ENCODE peak calls at places on chromosome 1, in four cellular contexts. One of them, this sample, is unnamed.

GRCh38 chr1:109772658-109773202 is 9.0 kb upstream of the EPS8L3 start:
- DNase-seq in lower lobe of right lung: peak; percentile 34
- DNase-seq in type B pancreatic cell: no peak
- DNase-seq in IMR-90: no peak
- DNase-seq in this sample: no peak

GRCh38 chr1:6601049-6601864 is 1.4 kb downstream of the KLHL21 start:
- DNase-seq in lower lobe of right lung: peak; percentile 75
- DNase-seq in type B pancreatic cell: no peak
- DNase-seq in IMR-90: peak; percentile 97
- DNase-seq in this sample: no peak

GRCh38 chr1:167455786-167456446 is 62.4 kb downstream of the CD247 start:
- DNase-seq in lower lobe of right lung: no peak
- DNase-seq in type B pancreatic cell: no peak
- DNase-seq in IMR-90: no peak
- DNase-seq in this sample: peak; percentile 35

GRCh38 chr1:19137158-19137557 is 72.9 kb downstream of the UBR4 start:
- DNase-seq in lower lobe of right lung: no peak
- DNase-seq in type B pancreatic cell: no peak
- DNase-seq in IMR-90: no peak
- DNase-seq in this sample: no peak

GRCh38 chr1:240559781-240560180 is 52.2 kb downstream of the GREM2 start:
- DNase-seq in lower lobe of right lung: no peak
- DNase-seq in type B pancreatic cell: no peak
- DNase-seq in IMR-90: no peak
- DNase-seq in this sample: no peak

GRCh38 chr1:197928849-197929336 is 11.7 kb downstream of the LHX9 start:
- DNase-seq in lower lobe of right lung: peak; percentile 41
- DNase-seq in type B pancreatic cell: no peak
- DNase-seq in IMR-90: no peak
- DNase-seq in this sample: no peak

GRCh38 chr1:93033029-93033428 is 46.1 kb upstream of the MTF2 start:
- DNase-seq in lower lobe of right lung: no peak
- DNase-seq in type B pancreatic cell: no peak
- DNase-seq in IMR-90: no peak
- DNase-seq in this sample: no peak

GRCh38 chr1:226548281-226549093 is at the start of gene STUM:
- DNase-seq in lower lobe of right lung: no peak
- DNase-seq in type B pancreatic cell: no peak
- DNase-seq in IMR-90: peak; percentile 9
- DNase-seq in this sample: peak; percentile 45

GRCh38 chr1:67889940-67890567 is 56.8 kb upstream of the GNG12 start:
- DNase-seq in lower lobe of right lung: no peak
- DNase-seq in type B pancreatic cell: no peak
- DNase-seq in IMR-90: peak; percentile 93
- DNase-seq in this sample: no peak

GRCh38 chr1:189357317-189357716 is 1120.3 kb downstream of the BRINP3 start:
- DNase-seq in lower lobe of right lung: no peak
- DNase-seq in type B pancreatic cell: no peak
- DNase-seq in IMR-90: no peak
- DNase-seq in this sample: no peak

GRCh38 chr1:236389253-236389652 is 4.8 kb upstream of the EDARADD start:
- DNase-seq in lower lobe of right lung: no peak
- DNase-seq in type B pancreatic cell: no peak
- DNase-seq in IMR-90: no peak
- DNase-seq in this sample: no peak

GRCh38 chr1:100142343-100142742 is 9.4 kb downstream of the TRMT13 start:
- DNase-seq in lower lobe of right lung: no peak
- DNase-seq in type B pancreatic cell: no peak
- DNase-seq in IMR-90: no peak
- DNase-seq in this sample: no peak

GRCh38 chr1:17553970-17554369 is 14.5 kb downstream of the ARHGEF10L start:
- DNase-seq in lower lobe of right lung: no peak
- DNase-seq in type B pancreatic cell: no peak
- DNase-seq in IMR-90: peak; percentile 85
- DNase-seq in this sample: no peak

GRCh38 chr1:32539584-32540571 is 651 bp downstream of the ZBTB8A start:
- DNase-seq in lower lobe of right lung: peak; percentile 53
- DNase-seq in type B pancreatic cell: peak; percentile 71
- DNase-seq in IMR-90: peak; percentile 54
- DNase-seq in this sample: peak; percentile 52

GRCh38 chr1:58862728-58863385 is 79.0 kb upstream of the JUN start:
- DNase-seq in lower lobe of right lung: no peak
- DNase-seq in type B pancreatic cell: no peak
- DNase-seq in IMR-90: no peak
- DNase-seq in this sample: no peak

GRCh38 chr1:9182784-9183257 is 51.8 kb upstream of the H6PD start:
- DNase-seq in lower lobe of right lung: no peak
- DNase-seq in type B pancreatic cell: no peak
- DNase-seq in IMR-90: no peak
- DNase-seq in this sample: peak; percentile 18

GRCh38 chr1:10755977-10756521 is 40.4 kb downstream of the CASZ1 start:
- DNase-seq in lower lobe of right lung: peak; percentile 84
- DNase-seq in type B pancreatic cell: no peak
- DNase-seq in IMR-90: no peak
- DNase-seq in this sample: no peak
- TF ChIP-seq CTCF in lower lobe of right lung: no peak
- TF ChIP-seq CTCF in type B pancreatic cell: no peak
- TF ChIP-seq CTCF in IMR-90: no peak
- TF ChIP-seq CTCF in this sample: no peak

GRCh38 chr1:11800756-11801433 is 4.9 kb downstream of the MTHFR start:
- DNase-seq in lower lobe of right lung: no peak
- DNase-seq in type B pancreatic cell: no peak
- DNase-seq in IMR-90: no peak
- DNase-seq in this sample: no peak

GRCh38 chr1:11804666-11805453 is 904 bp downstream of the MTHFR start:
- DNase-seq in lower lobe of right lung: peak; percentile 69
- DNase-seq in type B pancreatic cell: no peak
- DNase-seq in IMR-90: peak; percentile 56
- DNase-seq in this sample: no peak

GRCh38 chr1:11800391-11800755 is 5.4 kb downstream of the MTHFR start:
- DNase-seq in lower lobe of right lung: no peak
- DNase-seq in type B pancreatic cell: no peak
- DNase-seq in IMR-90: no peak
- DNase-seq in this sample: no peak

GRCh38 chr1:11802973-11803885 is 2.5 kb downstream of the MTHFR start:
- DNase-seq in lower lobe of right lung: peak; percentile 93
- DNase-seq in type B pancreatic cell: peak; percentile 87
- DNase-seq in IMR-90: peak; percentile 97
- DNase-seq in this sample: peak; percentile 71

GRCh38 chr1:11802616-11802972 is 3.2 kb downstream of the MTHFR start:
- DNase-seq in lower lobe of right lung: no peak
- DNase-seq in type B pancreatic cell: no peak
- DNase-seq in IMR-90: peak; percentile 7
- DNase-seq in this sample: no peak
- TF ChIP-seq CTCF in lower lobe of right lung: no peak
- TF ChIP-seq CTCF in type B pancreatic cell: no peak
- TF ChIP-seq CTCF in IMR-90: no peak
- TF ChIP-seq CTCF in this sample: no peak

DNA sequence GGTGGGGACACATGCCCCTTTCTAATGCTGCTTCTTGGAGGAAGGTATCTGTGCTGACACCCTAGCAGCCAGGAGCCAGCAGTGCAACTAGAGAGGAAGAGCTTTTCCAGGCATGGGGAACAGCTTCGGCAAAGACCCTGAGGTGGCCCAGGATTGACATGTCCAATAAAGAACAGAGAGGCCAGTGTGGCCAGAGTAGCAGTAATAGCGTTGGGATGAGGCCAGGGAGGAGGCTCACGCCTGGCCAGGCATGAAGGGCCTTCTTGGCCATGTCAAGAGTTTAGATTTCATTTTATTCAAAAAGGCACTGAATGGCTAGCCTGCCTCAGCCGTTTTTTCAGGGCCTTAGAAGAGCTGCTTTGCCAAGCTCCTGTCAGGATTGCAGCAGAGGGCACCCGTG is 16.3 kb upstream of the ADAMTSL4 start:
- DNase-seq in lower lobe of right lung: no peak
- DNase-seq in type B pancreatic cell: no peak
- DNase-seq in IMR-90: no peak
- DNase-seq in this sample: no peak
- TF ChIP-seq CTCF in lower lobe of right lung: peak; percentile 26
- TF ChIP-seq CTCF in type B pancreatic cell: peak; percentile 22
- TF ChIP-seq CTCF in IMR-90: no peak
- TF ChIP-seq CTCF in this sample: no peak

GRCh38 chr1:213371769-213372619 is 321.0 kb downstream of the RPS6KC1 start:
- DNase-seq in lower lobe of right lung: no peak
- DNase-seq in type B pancreatic cell: no peak
- DNase-seq in IMR-90: no peak
- DNase-seq in this sample: no peak
- TF ChIP-seq CTCF in lower lobe of right lung: no peak
- TF ChIP-seq CTCF in type B pancreatic cell: no peak
- TF ChIP-seq CTCF in IMR-90: no peak
- TF ChIP-seq CTCF in this sample: no peak